ENCODE peak calls at places on chromosomes 12 and 14, in four cellular contexts. One of them, this sample, is unnamed.

GRCh38 chr14:105880616-105881015 is 354.2 kb downstream of the TMEM121 start:
- DNase-seq in stomach: peak; percentile 17
- DNase-seq in cardiac muscle cell: no peak
- DNase-seq in colonic mucosa: no peak
- DNase-seq in this sample: peak; percentile 26

GRCh38 chr12:3199551-3200031 is 122.4 kb downstream of the TSPAN9 start:
- DNase-seq in colonic mucosa: no peak
- DNase-seq in cardiac muscle cell: peak; percentile 50
- DNase-seq in stomach: no peak
- DNase-seq in this sample: no peak

GRCh38 chr12:65988596-65988995 is 142.0 kb downstream of the LLPH start:
- DNase-seq in stomach: no peak
- DNase-seq in cardiac muscle cell: no peak
- DNase-seq in colonic mucosa: no peak
- DNase-seq in this sample: no peak

GRCh38 chr14:75514673-75515630 is 7.3 kb upstream of the BATF start:
- DNase-seq in cardiac muscle cell: peak; percentile 31
- DNase-seq in stomach: no peak
- DNase-seq in colonic mucosa: no peak
- DNase-seq in this sample: peak; percentile 48

GRCh38 chr12:22377731-22378496 is 43.4 kb upstream of the ST8SIA1 start:
- DNase-seq in cardiac muscle cell: peak; percentile 54
- DNase-seq in stomach: no peak
- DNase-seq in colonic mucosa: no peak
- DNase-seq in this sample: no peak

GRCh38 chr14:104925941-104926609 is 1.4 kb downstream of the PLD4 start:
- DNase-seq in stomach: no peak
- DNase-seq in cardiac muscle cell: peak; percentile 34
- DNase-seq in colonic mucosa: no peak
- DNase-seq in this sample: no peak

GRCh38 chr14:32009636-32010560 is 67.2 kb upstream of the ARHGAP5 start:
- DNase-seq in cardiac muscle cell: peak; percentile 18
- DNase-seq in colonic mucosa: no peak
- DNase-seq in stomach: no peak
- DNase-seq in this sample: no peak

GRCh38 chr12:57133013-57133569 is 4.8 kb downstream of the LRP1 start:
- DNase-seq in cardiac muscle cell: peak; percentile 68
- DNase-seq in stomach: no peak
- DNase-seq in colonic mucosa: peak; percentile 16
- DNase-seq in this sample: no peak

GRCh38 chr12:76881152-76881551 is 2.3 kb upstream of the CSRP2 start:
- DNase-seq in cardiac muscle cell: no peak
- DNase-seq in colonic mucosa: no peak
- DNase-seq in stomach: no peak
- DNase-seq in this sample: no peak

GRCh38 chr14:57382283-57382682 is 8.1 kb upstream of the NAA30 start:
- DNase-seq in cardiac muscle cell: peak; percentile 81
- DNase-seq in colonic mucosa: no peak
- DNase-seq in stomach: no peak
- DNase-seq in this sample: no peak

GRCh38 chr14:75821828-75822521 is 159.8 kb downstream of the TGFB3 start:
- DNase-seq in colonic mucosa: no peak
- DNase-seq in cardiac muscle cell: no peak
- DNase-seq in stomach: no peak
- DNase-seq in this sample: no peak

GRCh38 chr14:103031566-103031911 is 25.8 kb downstream of the CDC42BPB start:
- DNase-seq in stomach: no peak
- DNase-seq in cardiac muscle cell: no peak
- DNase-seq in colonic mucosa: no peak
- DNase-seq in this sample: no peak

GRCh38 chr14:30998100-30998706 is 27.2 kb upstream of the AP4S1 start:
- DNase-seq in cardiac muscle cell: no peak
- DNase-seq in stomach: no peak
- DNase-seq in colonic mucosa: no peak
- DNase-seq in this sample: no peak

GRCh38 chr12:69101505-69101904 is 137.9 kb upstream of the CPSF6 start:
- DNase-seq in stomach: no peak
- DNase-seq in cardiac muscle cell: no peak
- DNase-seq in colonic mucosa: no peak
- DNase-seq in this sample: no peak

GRCh38 chr12:123085730-123086487 is 65.0 kb downstream of the PITPNM2 start:
- DNase-seq in stomach: peak; percentile 68
- DNase-seq in colonic mucosa: no peak
- DNase-seq in cardiac muscle cell: no peak
- DNase-seq in this sample: no peak

GRCh38 chr12:94817695-94818075 is 167.3 kb upstream of the TMCC3 start:
- DNase-seq in cardiac muscle cell: no peak
- DNase-seq in stomach: no peak
- DNase-seq in colonic mucosa: no peak
- DNase-seq in this sample: no peak

GRCh38 chr12:104605685-104606084 is 148.9 kb downstream of the CHST11 start:
- DNase-seq in stomach: no peak
- DNase-seq in colonic mucosa: peak; percentile 30
- DNase-seq in cardiac muscle cell: no peak
- DNase-seq in this sample: peak; percentile 18

GRCh38 chr12:104604995-104605675 is 148.4 kb downstream of the CHST11 start:
- DNase-seq in cardiac muscle cell: no peak
- DNase-seq in colonic mucosa: no peak
- DNase-seq in stomach: no peak
- DNase-seq in this sample: no peak

GRCh38 chr12:104603545-104603973 is 146.8 kb downstream of the CHST11 start:
- DNase-seq in cardiac muscle cell: no peak
- DNase-seq in colonic mucosa: no peak
- DNase-seq in stomach: no peak
- DNase-seq in this sample: no peak

GRCh38 chr12:104602901-104603300 is 146.2 kb downstream of the CHST11 start:
- DNase-seq in stomach: no peak
- DNase-seq in cardiac muscle cell: no peak
- DNase-seq in colonic mucosa: no peak
- DNase-seq in this sample: no peak

GRCh38 chr12:104604070-104604994 is 147.6 kb downstream of the CHST11 start:
- DNase-seq in colonic mucosa: peak; percentile 35
- DNase-seq in stomach: peak; percentile 49
- DNase-seq in cardiac muscle cell: peak; percentile 97
- DNase-seq in this sample: peak; percentile 60
- H3K4me1 ChIP-seq in colonic mucosa: no peaks in the 10 kb centered on the region
- H3K4me1 ChIP-seq in stomach: peaks cover 43% of the 10 kb centered on the region
- H3K4me1 ChIP-seq in cardiac muscle cell: peaks cover 16% of the 10 kb centered on the region
- H3K4me1 ChIP-seq in this sample: peaks cover 5% of the 10 kb centered on the region

GRCh38 chr12:13666806-13667205 is 314.6 kb downstream of the GRIN2B start:
- DNase-seq in colonic mucosa: no peak
- DNase-seq in stomach: no peak
- DNase-seq in cardiac muscle cell: no peak
- DNase-seq in this sample: no peak
- TF ChIP-seq CTCF in colonic mucosa: no peak
- TF ChIP-seq CTCF in stomach: no peak
- TF ChIP-seq CTCF in cardiac muscle cell: no peak
- TF ChIP-seq CTCF in this sample: no peak

DNA sequence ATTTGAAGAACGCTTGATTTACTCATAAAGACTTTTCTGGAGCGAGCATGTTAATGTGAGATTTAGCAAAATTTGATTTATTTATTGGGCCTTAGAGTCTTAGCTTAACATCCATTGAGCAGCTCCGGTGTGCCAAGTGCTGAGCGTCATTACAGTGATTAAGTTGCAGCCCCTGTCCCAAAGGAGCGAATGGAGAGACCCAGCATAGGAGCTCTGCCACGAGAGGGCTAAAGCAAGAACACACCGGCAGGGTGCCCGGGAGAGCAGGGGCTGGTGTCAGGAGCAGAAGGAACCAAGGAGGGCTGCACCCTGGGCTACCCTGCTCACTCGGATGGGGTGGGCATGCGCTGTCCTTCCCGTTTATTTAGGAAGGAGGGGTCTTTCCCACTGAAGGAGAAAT is 50.6 kb downstream of the PPP2R5C start:
- DNase-seq in colonic mucosa: no peak
- DNase-seq in cardiac muscle cell: no peak
- DNase-seq in stomach: no peak
- DNase-seq in this sample: no peak
- H3K4me3 ChIP-seq in colonic mucosa: no peak overlapping the region
- H3K4me3 ChIP-seq in cardiac muscle cell: no peak overlapping the region
- H3K4me3 ChIP-seq in stomach: no peak overlapping the region
- H3K4me3 ChIP-seq in this sample: no peak overlapping the region

DNA sequence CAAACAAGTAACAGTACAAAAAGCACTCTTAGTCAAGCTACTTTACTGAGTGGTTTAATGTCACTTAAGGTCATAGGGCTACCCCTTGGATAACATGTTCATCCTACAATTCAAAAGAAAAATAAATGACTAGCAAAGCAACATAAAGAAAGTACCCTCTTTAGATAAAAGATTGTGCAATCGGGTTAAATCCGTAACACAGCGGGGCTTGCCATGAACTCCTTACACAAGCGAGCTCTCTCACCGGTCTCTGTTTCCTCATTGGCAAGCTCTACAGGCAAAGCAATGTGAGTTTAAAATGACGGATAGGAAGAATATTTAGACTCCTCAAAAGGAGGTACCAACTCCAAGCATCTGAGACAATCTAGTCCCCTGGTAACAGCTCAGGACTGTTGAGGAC is 140.6 kb downstream of the EGLN3 start:
- DNase-seq in colonic mucosa: no peak
- DNase-seq in stomach: no peak
- DNase-seq in cardiac muscle cell: peak; percentile 42
- DNase-seq in this sample: no peak
- H3K4me1 ChIP-seq in colonic mucosa: no peaks in the 10 kb centered on the region
- H3K4me1 ChIP-seq in stomach: no peaks in the 10 kb centered on the region
- H3K4me1 ChIP-seq in cardiac muscle cell: no peaks in the 10 kb centered on the region
- H3K4me1 ChIP-seq in this sample: no peaks in the 10 kb centered on the region

DNA sequence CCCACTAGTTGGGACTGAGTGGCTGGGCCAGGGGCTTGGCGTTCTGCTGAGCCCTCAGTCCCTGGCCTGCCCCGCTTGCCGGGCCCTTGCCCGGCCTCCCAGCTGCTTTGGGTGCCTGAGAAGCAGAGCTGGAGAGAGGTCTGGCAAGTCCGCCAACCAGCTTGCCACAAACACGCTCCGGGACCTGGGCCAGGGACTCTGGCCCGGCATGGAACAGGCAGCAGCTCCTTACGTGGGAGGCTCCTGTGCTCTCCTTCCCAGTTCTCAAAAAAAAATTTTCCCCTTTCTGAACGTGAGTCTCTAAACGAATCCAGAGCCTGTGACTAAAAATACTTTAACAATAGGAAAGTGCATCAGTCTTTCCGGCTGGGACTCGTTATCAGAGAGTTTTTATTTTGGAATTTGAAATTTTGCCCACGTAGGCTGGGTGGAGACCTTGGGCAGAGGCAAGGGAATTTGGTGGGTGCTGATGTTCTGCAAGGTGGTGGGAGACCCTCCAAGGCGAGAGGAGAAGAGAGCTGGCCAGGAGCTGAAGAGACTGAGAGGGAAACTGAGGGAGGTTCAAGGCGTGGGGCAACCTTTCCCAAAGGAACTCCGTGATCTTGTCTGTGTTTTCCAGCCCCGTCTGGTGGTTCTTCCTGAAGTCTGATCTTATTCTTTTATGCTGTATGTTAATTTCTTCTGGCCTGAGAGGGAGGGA is 6.8 kb upstream of the NR4A1 start:
- DNase-seq in colonic mucosa: no peak
- DNase-seq in cardiac muscle cell: peak; percentile 98
- DNase-seq in stomach: peak; percentile 91
- DNase-seq in this sample: no peak
- TF ChIP-seq CTCF in colonic mucosa: no peak
- TF ChIP-seq CTCF in cardiac muscle cell: no peak
- TF ChIP-seq CTCF in stomach: no peak
- TF ChIP-seq CTCF in this sample: no peak

This sample was measured in mucosa of descending colon.